ENCODE peak calls at places on chromosomes 2 and 18, in eight cellular contexts. R, F, D, B, W, V, T and J are unnamed samples.

GRCh38 chr18:79950440-79951341 is 762 bp downstream of the SLC66A2 start:
- DNase-seq in R (peak), F (no peak), D (no peak), B (peak), W (peak), V (no peak), T (no peak), J (no peak)

GRCh38 chr2:18520605-18521031 is 39.8 kb downstream of the RDH14 start:
- DNase-seq in R (peak), F (peak), D (peak), B (peak), W (peak), V (peak), T (peak), J (peak)

GRCh38 chr2:159849160-159849813 is 51.3 kb upstream of the CD302 start:
- DNase-seq in R (no peak), F (no peak), D (no peak), B (no peak), W (no peak), V (no peak), T (no peak), J (no peak)

GRCh38 chr18:12703714-12704113 is 872 bp downstream of the PSMG2 start:
- DNase-seq in R (peak), F (no peak), D (no peak), B (peak), W (no peak), V (peak), T (no peak), J (peak)

GRCh38 chr18:7889515-7889914 is 322.4 kb downstream of the PTPRM start:
- DNase-seq in R (no peak), F (no peak), D (no peak), B (no peak), W (no peak), V (no peak), T (no peak), J (no peak)

GRCh38 chr2:12501469-12502147 is 215.1 kb upstream of the TRIB2 start:
- DNase-seq in R (peak), F (no peak), D (peak), B (no peak), W (peak), V (no peak), T (peak), J (peak)

GRCh38 chr2:232365621-232366321 is 12.8 kb upstream of the ALPP start:
- DNase-seq in R (no peak), F (no peak), D (no peak), B (peak), W (no peak), V (peak), T (no peak), J (peak)

GRCh38 chr2:107419191-107419590 is 407.5 kb upstream of the RGPD4 start:
- DNase-seq in R (no peak), F (no peak), D (no peak), B (no peak), W (no peak), V (no peak), T (no peak), J (no peak)

GRCh38 chr2:240997141-240997855 is 1.1 kb upstream of the SNED1 start:
- DNase-seq in R (peak), F (no peak), D (no peak), B (no peak), W (no peak), V (peak), T (no peak), J (no peak)

GRCh38 chr2:54479422-54479821 is 23.3 kb downstream of the SPTBN1 start:
- DNase-seq in R (peak), F (no peak), D (no peak), B (no peak), W (no peak), V (no peak), T (no peak), J (peak)

GRCh38 chr2:233342301-233342700 is 12.0 kb upstream of the DGKD start:
- DNase-seq in R (no peak), F (no peak), D (no peak), B (no peak), W (no peak), V (no peak), T (no peak), J (no peak)

GRCh38 chr2:227160164-227160563 is 3.8 kb downstream of the COL4A4 start:
- DNase-seq in R (no peak), F (no peak), D (no peak), B (no peak), W (no peak), V (no peak), T (no peak), J (no peak)